ENCODE peak calls at places on chromosomes 4 and X, in five cellular contexts. Z is gastrocnemius medialis, Y is NB4, F is K562, S is IMR-90. O is an unnamed sample.

GRCh38 chr4:111074523-111075114 is 451.7 kb upstream of the PITX2 start:
- DNase-seq in Z (no peak), Y (no peak), F (no peak), S (no peak), O (no peak)

GRCh38 chr4:156547439-156547838 is 424.2 kb downstream of the PDGFC start:
- DNase-seq in Z (no peak), Y (peak), F (no peak), S (peak), O (no peak)

GRCh38 chrX:13518126-13518525 is 51.3 kb upstream of the EGFL6 start:
- DNase-seq in Z (no peak), Y (no peak), F (no peak), S (no peak), O (no peak)

GRCh38 chr4:65344278-65344825 is 325.9 kb downstream of the EPHA5 start:
- DNase-seq in Z (no peak), Y (no peak), F (no peak), S (no peak), O (no peak)

GRCh38 chr4:8917321-8917811 is 45.7 kb upstream of the HMX1 start:
- DNase-seq in Z (no peak), Y (peak), F (peak), S (no peak), O (no peak)

GRCh38 chr4:26217961-26218676 is 102.7 kb upstream of the RBPJ start:
- DNase-seq in Z (no peak), Y (peak), F (no peak), S (no peak), O (peak)

GRCh38 chrX:84729809-84730208 is 227.6 kb upstream of the HDX start:
- DNase-seq in Z (no peak), Y (peak), F (peak), S (peak), O (no peak)

GRCh38 chr4:8319061-8319460 is 49.5 kb downstream of the HTRA3 start:
- DNase-seq in Z (no peak), Y (no peak), F (no peak), S (no peak), O (no peak)

GRCh38 chr4:82896755-82897154 is 3.8 kb upstream of the THAP9 start:
- DNase-seq in Z (no peak), Y (no peak), F (no peak), S (no peak), O (no peak)

GRCh38 chrX:44105228-44105913 is 132.2 kb upstream of the NDP start:
- DNase-seq in Z (no peak), Y (no peak), F (no peak), S (no peak), O (no peak)

GRCh38 chrX:17047224-17047623 is 100.8 kb downstream of the REPS2 start:
- DNase-seq in Z (no peak), Y (no peak), F (no peak), S (no peak), O (no peak)

GRCh38 chr4:153509724-153510123 is 43.6 kb downstream of the TMEM131L start:
- DNase-seq in Z (no peak), Y (no peak), F (no peak), S (no peak), O (no peak)

GRCh38 chrX:46575991-46576392 is 2.4 kb downstream of the CHST7 start:
- DNase-seq in Z (no peak), Y (no peak), F (no peak), S (peak), O (no peak)

GRCh38 chrX:13131511-13132137 is 87.2 kb upstream of the FAM9C start:
- DNase-seq in Z (no peak), Y (peak), F (no peak), S (no peak), O (no peak)

GRCh38 chr4:709348-709747 is 3.7 kb downstream of the PCGF3 start:
- DNase-seq in Z (no peak), Y (no peak), F (no peak), S (no peak), O (no peak)

GRCh38 chr4:130714006-130714405 is 1618.1 kb downstream of the C4orf33 start:
- DNase-seq in Z (no peak), Y (no peak), F (no peak), S (no peak), O (no peak)
- H3K4me3 ChIP-seq in Z (no peak), Y (no peak), F (no peak), S (no peak), O (no peak)

DNA sequence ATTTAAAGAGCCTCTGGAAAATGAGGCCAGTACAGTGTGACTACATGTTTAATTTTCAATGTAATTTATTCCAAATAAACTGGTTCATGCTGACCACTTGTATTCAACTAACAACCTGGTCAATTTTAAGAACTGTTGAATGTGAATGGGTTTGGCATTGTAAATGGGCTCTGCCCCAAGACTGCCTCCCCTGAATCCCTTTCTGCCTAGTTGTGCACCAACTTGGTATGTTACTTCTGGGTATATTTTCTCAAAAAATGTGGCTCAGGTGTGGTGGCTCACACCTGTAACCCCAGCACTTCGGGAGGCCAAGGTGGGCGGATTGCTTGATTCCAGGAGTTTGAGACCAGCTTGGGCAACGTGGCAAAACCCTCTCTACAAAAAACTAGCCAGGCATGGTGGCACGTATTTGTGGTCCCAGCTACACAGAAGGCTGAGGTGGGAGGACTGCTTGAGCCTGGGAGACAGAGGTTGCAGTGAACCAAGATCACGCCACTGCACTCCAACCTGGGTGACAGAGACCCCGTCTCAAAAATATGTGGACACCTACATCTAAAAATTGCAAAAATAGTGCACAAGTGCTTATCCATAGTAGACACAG is 7.2 kb downstream of the RPL9 start:
- DNase-seq in Z (no peak), Y (peak), F (no peak), S (no peak), O (no peak)
- TF ChIP-seq POLR2A in Z (no peak), Y (peak), F (peak), S (no peak), O (no peak)

DNA sequence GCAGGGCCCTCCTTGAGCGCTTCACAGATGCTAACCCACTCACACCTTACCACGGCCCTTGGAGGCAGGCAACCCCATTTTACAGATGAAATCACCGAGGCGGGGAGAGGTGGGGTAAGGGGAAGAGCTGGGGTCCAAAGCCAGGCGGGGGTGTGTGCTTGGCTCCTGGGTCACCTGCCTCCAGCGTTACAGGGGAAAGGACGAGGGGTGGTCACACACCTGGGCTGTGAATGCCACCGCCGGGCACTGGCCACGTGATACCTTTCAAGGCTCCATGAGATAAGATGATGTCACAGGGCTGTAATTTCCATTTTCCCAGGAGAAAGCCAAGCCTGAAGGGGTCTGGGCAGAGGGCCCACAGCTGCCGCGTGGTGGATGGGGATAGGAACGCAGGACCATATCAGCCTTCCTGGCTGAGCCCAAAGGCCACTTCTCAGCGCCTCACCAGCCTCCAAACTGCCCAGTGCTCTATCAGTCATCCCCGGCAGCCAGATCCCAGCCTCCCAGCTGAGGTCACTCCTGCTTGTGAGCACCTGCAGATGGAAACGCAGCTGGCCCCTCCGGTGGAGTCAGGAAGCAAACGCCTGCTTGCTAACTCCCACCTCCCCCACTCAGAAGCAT is 62.4 kb upstream of the CRMP1 start:
- DNase-seq in Z (no peak), Y (no peak), F (no peak), S (no peak), O (no peak)
- H3K4me3 ChIP-seq in Z (no peak), Y (no peak), F (no peak), S (no peak), O (no peak)

GRCh38 chrX:120250522-120251271 is at the start of gene ZBTB33:
- DNase-seq in Z (peak), Y (peak), F (peak), S (peak), O (peak)
- TF ChIP-seq POLR2A in Z (peak), Y (no peak), F (peak), S (peak), O (peak)

DNA sequence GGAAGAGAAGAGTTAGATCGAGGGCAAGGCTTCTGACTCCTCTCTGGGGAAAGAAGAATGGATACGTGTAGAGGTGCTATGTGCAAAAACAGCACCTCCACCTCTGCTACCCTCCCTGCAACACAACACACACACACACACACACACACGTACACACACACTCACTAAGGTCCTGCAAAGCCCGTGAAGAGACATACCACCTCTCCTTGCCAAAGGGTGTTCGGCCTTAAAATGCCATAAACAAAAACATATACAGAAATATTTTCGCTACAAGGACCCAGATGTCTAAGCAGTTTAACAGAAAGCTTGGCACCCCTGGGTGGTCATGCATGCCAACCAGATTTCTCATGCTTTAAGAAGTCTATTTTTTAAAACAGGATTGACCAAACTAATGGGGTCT is 1.5 kb downstream of the TIFA start:
- DNase-seq in Z (no peak), Y (no peak), F (peak), S (peak), O (no peak)
- H3K4me3 ChIP-seq in Z (peak), Y (peak), F (peak), S (peak), O (peak)

DNA sequence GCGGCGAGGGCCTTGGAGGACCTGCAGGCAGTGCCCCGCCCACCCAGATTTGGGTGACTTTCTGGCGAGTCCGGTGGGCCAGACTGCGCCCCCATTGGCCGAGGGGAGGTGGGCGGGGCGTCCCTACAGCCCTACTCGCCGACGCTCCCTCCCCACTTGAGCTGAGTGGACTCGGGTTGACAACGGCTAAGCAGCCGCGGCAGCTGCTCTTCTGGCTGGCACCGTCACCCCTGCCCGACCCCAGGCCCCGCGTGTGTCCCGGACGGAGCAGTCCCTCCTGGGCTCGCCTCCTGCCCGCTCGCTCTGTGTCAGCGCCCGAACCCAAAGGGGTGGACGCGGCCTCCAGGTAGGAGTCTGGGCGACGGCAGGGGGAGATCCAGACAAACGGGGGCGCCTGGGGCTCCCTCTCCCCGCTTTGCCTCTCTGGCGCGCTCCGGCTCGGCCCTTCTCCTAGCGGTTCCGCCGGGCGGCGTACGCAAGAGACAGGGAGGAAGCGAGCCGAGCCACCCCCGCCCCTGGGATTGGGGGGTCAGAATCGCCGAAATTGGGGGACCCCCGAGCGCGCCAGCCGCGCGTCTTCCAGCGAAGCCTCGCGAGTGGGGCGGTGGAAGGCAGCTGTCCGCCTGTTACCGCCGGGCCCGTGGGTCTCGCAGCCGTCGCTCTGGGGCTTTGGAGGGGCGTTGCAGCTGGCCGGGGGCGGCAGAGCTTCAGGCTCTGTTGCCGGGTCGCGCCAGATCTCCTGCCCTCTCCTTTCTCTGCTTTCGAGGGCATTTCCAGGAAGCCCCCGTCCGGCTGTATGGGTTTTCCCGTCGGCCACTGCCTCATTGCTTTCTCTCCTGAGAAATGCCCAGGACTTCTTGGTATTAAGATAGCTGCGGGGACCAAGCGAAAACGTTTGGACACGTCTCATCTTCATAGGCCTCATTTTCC is 46.3 kb downstream of the STARD8 start:
- DNase-seq in Z (peak), Y (peak), F (peak), S (peak), O (peak)
- TF ChIP-seq POLR2A in Z (peak), Y (peak), F (peak), S (peak), O (peak)